ENCODE peak calls at places on chromosomes 2 and 18, in seven cellular contexts. X is HCT116, B is H1, L is stomach, K is GM12891, E is K562, I is esophagus muscularis mucosa. O is an unnamed sample.

GRCh38 chr2:50018938-50019337 is 864.6 kb upstream of the FSHR start:
- DNase-seq in L (no peak), I (no peak), E (no peak), B (no peak), K (no peak), X (no peak), O (no peak)

GRCh38 chr18:62545098-62545497 is 22.3 kb downstream of the ZCCHC2 start:
- DNase-seq in E (no peak), L (no peak), K (no peak), I (no peak), X (no peak), B (no peak), O (no peak)

GRCh38 chr2:156437876-156438410 is 1.8 kb downstream of the GPD2 start:
- DNase-seq in I (no peak), E (no peak), L (no peak), X (no peak), K (no peak), B (no peak), O (no peak)

GRCh38 chr2:47031909-47032668 is 116.5 kb upstream of the MCFD2 start:
- DNase-seq in L (no peak), K (no peak), E (no peak), B (no peak), X (no peak), I (no peak), O (no peak)

GRCh38 chr2:111119004-111119846 is 1.5 kb upstream of the BCL2L11 start:
- DNase-seq in E (no peak), B (no peak), K (no peak), L (no peak), I (no peak), X (no peak), O (peak)

GRCh38 chr2:221943078-221943810 is 355.6 kb downstream of the PAX3 start:
- DNase-seq in K (no peak), X (no peak), B (no peak), I (no peak), L (peak), E (no peak), O (peak)

GRCh38 chr2:237980751-237981150 is 13.9 kb downstream of the UBE2F start:
- DNase-seq in L (no peak), X (no peak), K (no peak), B (no peak), I (no peak), E (no peak), O (no peak)

GRCh38 chr2:152411154-152411553 is 76.2 kb downstream of the FMNL2 start:
- DNase-seq in X (no peak), I (no peak), E (no peak), L (no peak), B (no peak), K (no peak), O (no peak)

GRCh38 chr2:121746071-121746578 is 9.3 kb upstream of the TSN start:
- DNase-seq in B (no peak), E (no peak), K (no peak), X (no peak), L (no peak), I (no peak), O (no peak)

GRCh38 chr2:38376346-38376682 is 759 bp downstream of the ATL2 start:
- DNase-seq in K (no peak), X (peak), E (peak), B (no peak), L (peak), I (no peak), O (peak)

GRCh38 chr2:135573620-135574019 is 42.3 kb downstream of the R3HDM1 start:
- DNase-seq in E (no peak), X (no peak), L (no peak), I (no peak), K (no peak), B (no peak), O (no peak)

GRCh38 chr2:240991378-240992263 is 6.8 kb upstream of the SNED1 start:
- DNase-seq in B (no peak), E (no peak), X (peak), L (peak), I (no peak), K (no peak), O (peak)
- TF ChIP-seq POLR2A in B (no peak), E (no peak), X (no peak), L (no peak), I (no peak), K (no peak), O (no peak)

DNA sequence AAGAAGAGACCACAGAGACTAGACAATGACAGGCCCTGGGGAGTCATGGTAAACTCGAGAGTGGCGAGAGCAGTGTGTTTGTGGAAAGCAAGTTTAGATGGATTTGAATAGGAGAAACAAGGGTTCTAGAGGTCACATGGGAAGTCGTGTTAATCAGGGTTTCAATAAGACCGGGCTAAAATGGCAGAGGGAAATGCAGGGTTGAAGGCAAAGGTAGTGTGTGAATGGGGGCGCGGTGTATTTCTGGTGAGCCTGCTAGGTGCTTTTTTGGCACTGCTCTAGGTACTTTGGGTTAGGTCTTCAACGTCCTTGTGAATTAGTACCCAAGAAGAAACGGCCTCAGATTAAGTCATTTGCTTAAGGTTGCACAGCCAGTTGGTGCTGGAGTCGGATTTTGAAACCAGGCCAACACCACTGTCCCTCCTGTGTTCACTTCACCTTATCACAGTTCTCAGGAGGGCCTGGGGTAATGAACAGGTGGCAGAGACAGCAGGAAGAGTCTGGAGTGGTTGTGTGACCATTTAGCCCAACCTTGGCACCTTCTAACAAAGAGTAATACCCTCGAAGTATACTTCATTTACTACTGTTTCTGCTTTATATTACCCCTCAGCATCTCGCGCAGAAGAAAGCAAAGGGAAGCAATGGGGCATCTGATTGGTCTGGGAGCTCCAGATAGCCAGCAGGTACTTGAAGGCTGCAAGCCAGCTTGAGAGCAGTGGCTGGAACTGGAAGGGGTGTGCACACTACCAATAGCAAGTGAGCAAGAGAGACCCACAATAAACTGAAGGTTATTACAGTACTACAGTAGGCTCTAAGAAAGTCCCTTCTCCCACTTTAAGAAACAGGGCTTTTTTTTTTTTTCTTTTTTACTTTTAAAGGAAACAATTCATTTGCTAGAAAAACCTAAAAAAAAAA is 33.4 kb upstream of the GAREM2 start:
- DNase-seq in B (no peak), X (no peak), L (peak), E (peak), K (no peak), I (no peak), O (peak)
- TF ChIP-seq POLR2AphosphoS5 in B (peak), X (peak), L (no peak), E (no peak), K (no peak), I (no peak), O (peak)

GRCh38 chr2:9724565-9724964 is 93.8 kb upstream of the YWHAQ start:
- DNase-seq in B (no peak), X (no peak), K (no peak), L (no peak), E (no peak), I (no peak), O (no peak)
- TF ChIP-seq POLR2A in B (no peak), X (no peak), K (no peak), L (no peak), E (no peak), I (no peak), O (no peak)

GRCh38 chr18:3771121-3771971 is 321.4 kb downstream of the TGIF1 start:
- DNase-seq in I (peak), B (peak), E (peak), X (peak), L (peak), K (peak), O (peak)
- TF ChIP-seq POLR2AphosphoS5 in I (peak), B (no peak), E (no peak), X (no peak), L (peak), K (no peak), O (peak)

GRCh38 chr2:64644240-64645013 is 9.3 kb downstream of the SERTAD2 start:
- DNase-seq in E (peak), B (peak), X (peak), L (peak), I (no peak), K (peak), O (peak)
- TF ChIP-seq POLR2A in E (peak), B (peak), X (peak), L (no peak), I (peak), K (no peak), O (peak)

GRCh38 chr2:236644067-236644466 is 74.4 kb downstream of the ACKR3 start:
- DNase-seq in B (no peak), I (no peak), K (no peak), X (no peak), E (no peak), L (no peak), O (no peak)

GRCh38 chr2:236641051-236641450 is 71.4 kb downstream of the ACKR3 start:
- DNase-seq in I (peak), X (no peak), E (no peak), L (peak), B (no peak), K (no peak), O (no peak)

GRCh38 chr2:236643480-236643879 is 73.9 kb downstream of the ACKR3 start:
- DNase-seq in X (no peak), B (no peak), L (no peak), E (no peak), I (no peak), K (no peak), O (no peak)

GRCh38 chr2:236642584-236643291 is 73.1 kb downstream of the ACKR3 start:
- DNase-seq in E (no peak), X (no peak), B (peak), L (peak), I (peak), K (no peak), O (peak)

DNA sequence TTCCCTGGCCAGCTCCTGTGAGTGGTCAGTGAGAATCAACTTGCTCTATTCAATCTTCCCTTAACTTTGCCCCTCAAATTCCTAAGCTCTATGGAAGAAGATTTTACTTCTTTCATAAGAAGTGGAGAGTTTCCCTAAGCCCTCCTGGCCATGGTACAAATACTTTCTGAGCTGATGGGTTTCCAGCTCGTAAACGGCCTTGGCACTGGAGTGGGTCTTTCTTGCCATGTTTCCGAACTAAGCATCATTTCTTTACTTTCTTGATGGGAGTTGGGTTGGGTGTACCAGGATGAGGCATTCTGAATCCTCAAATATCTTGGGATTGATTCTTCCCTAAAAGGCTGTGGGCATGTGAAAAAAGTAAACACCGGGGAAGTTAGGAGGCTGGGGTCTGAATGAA is 72.5 kb downstream of the ACKR3 start:
- DNase-seq in L (no peak), X (no peak), K (no peak), B (no peak), I (peak), E (no peak), O (no peak)
- TF ChIP-seq POLR2AphosphoS5 in L (no peak), X (no peak), K (no peak), B (no peak), I (no peak), E (no peak), O (no peak)

O was measured in transverse colon.